ENCODE peak calls at places on chromosomes 16 and 17, in seven cellular contexts. One of them, this sample, is unnamed.

GRCh38 chr17:29758255-29758654 is 135.5 kb upstream of the CORO6 start:
- DNase-seq in stimulated activated CD4-positive, alpha-beta T cell treated with anti-CD3 and anti-CD28 coated beads, Interleukin-2, amount 100 ng/mL, for 48 hours: no peak
- DNase-seq in endothelial cell: no peak
- DNase-seq in T47D: no peak
- DNase-seq in RWPE1: no peak
- DNase-seq in activated T-helper 1 cell treated with anti-CD3 and anti-CD28 coated beads, Interleukin-2, amount 50 U/mL, for 16 hours: no peak
- DNase-seq in glutamatergic neuron: no peak
- DNase-seq in this sample: no peak

GRCh38 chr16:53014287-53014686 is 38.4 kb downstream of the CHD9NB start:
- DNase-seq in stimulated activated CD4-positive, alpha-beta T cell treated with anti-CD3 and anti-CD28 coated beads, Interleukin-2, amount 100 ng/mL, for 48 hours: no peak
- DNase-seq in endothelial cell: no peak
- DNase-seq in T47D: no peak
- DNase-seq in RWPE1: no peak
- DNase-seq in activated T-helper 1 cell treated with anti-CD3 and anti-CD28 coated beads, Interleukin-2, amount 50 U/mL, for 16 hours: no peak
- DNase-seq in glutamatergic neuron: no peak
- DNase-seq in this sample: no peak

GRCh38 chr17:29141484-29141835 is 38.7 kb downstream of the MYO18A start:
- DNase-seq in stimulated activated CD4-positive, alpha-beta T cell treated with anti-CD3 and anti-CD28 coated beads, Interleukin-2, amount 100 ng/mL, for 48 hours: no peak
- DNase-seq in endothelial cell: no peak
- DNase-seq in T47D: no peak
- DNase-seq in RWPE1: no peak
- DNase-seq in activated T-helper 1 cell treated with anti-CD3 and anti-CD28 coated beads, Interleukin-2, amount 50 U/mL, for 16 hours: no peak
- DNase-seq in glutamatergic neuron: peak
- DNase-seq in this sample: no peak

GRCh38 chr16:82317411-82318168 is 147.6 kb upstream of the MPHOSPH6 start:
- DNase-seq in stimulated activated CD4-positive, alpha-beta T cell treated with anti-CD3 and anti-CD28 coated beads, Interleukin-2, amount 100 ng/mL, for 48 hours: no peak
- DNase-seq in endothelial cell: no peak
- DNase-seq in T47D: peak
- DNase-seq in RWPE1: no peak
- DNase-seq in activated T-helper 1 cell treated with anti-CD3 and anti-CD28 coated beads, Interleukin-2, amount 50 U/mL, for 16 hours: no peak
- DNase-seq in glutamatergic neuron: no peak
- DNase-seq in this sample: no peak

GRCh38 chr17:56416682-56417351 is 176.7 kb upstream of the NOG start:
- DNase-seq in stimulated activated CD4-positive, alpha-beta T cell treated with anti-CD3 and anti-CD28 coated beads, Interleukin-2, amount 100 ng/mL, for 48 hours: no peak
- DNase-seq in endothelial cell: no peak
- DNase-seq in T47D: no peak
- DNase-seq in RWPE1: no peak
- DNase-seq in activated T-helper 1 cell treated with anti-CD3 and anti-CD28 coated beads, Interleukin-2, amount 50 U/mL, for 16 hours: no peak
- DNase-seq in glutamatergic neuron: no peak
- DNase-seq in this sample: no peak

GRCh38 chr17:28379814-28380571 is 8.5 kb downstream of the SARM1 start:
- DNase-seq in stimulated activated CD4-positive, alpha-beta T cell treated with anti-CD3 and anti-CD28 coated beads, Interleukin-2, amount 100 ng/mL, for 48 hours: no peak
- DNase-seq in endothelial cell: peak
- DNase-seq in T47D: no peak
- DNase-seq in RWPE1: peak
- DNase-seq in activated T-helper 1 cell treated with anti-CD3 and anti-CD28 coated beads, Interleukin-2, amount 50 U/mL, for 16 hours: no peak
- DNase-seq in glutamatergic neuron: no peak
- DNase-seq in this sample: no peak

GRCh38 chr16:3166505-3166886 is 21.5 kb upstream of the OR1F1 start:
- DNase-seq in stimulated activated CD4-positive, alpha-beta T cell treated with anti-CD3 and anti-CD28 coated beads, Interleukin-2, amount 100 ng/mL, for 48 hours: no peak
- DNase-seq in endothelial cell: no peak
- DNase-seq in T47D: no peak
- DNase-seq in RWPE1: no peak
- DNase-seq in activated T-helper 1 cell treated with anti-CD3 and anti-CD28 coated beads, Interleukin-2, amount 50 U/mL, for 16 hours: no peak
- DNase-seq in glutamatergic neuron: no peak
- DNase-seq in this sample: no peak

GRCh38 chr17:7056386-7056785 is 12.5 kb upstream of the SLC16A11 start:
- DNase-seq in stimulated activated CD4-positive, alpha-beta T cell treated with anti-CD3 and anti-CD28 coated beads, Interleukin-2, amount 100 ng/mL, for 48 hours: no peak
- DNase-seq in endothelial cell: no peak
- DNase-seq in T47D: no peak
- DNase-seq in RWPE1: no peak
- DNase-seq in activated T-helper 1 cell treated with anti-CD3 and anti-CD28 coated beads, Interleukin-2, amount 50 U/mL, for 16 hours: no peak
- DNase-seq in glutamatergic neuron: no peak
- DNase-seq in this sample: no peak

GRCh38 chr17:3167574-3167973 is 29.7 kb upstream of the OR1A2 start:
- DNase-seq in stimulated activated CD4-positive, alpha-beta T cell treated with anti-CD3 and anti-CD28 coated beads, Interleukin-2, amount 100 ng/mL, for 48 hours: no peak
- DNase-seq in endothelial cell: no peak
- DNase-seq in T47D: no peak
- DNase-seq in RWPE1: no peak
- DNase-seq in activated T-helper 1 cell treated with anti-CD3 and anti-CD28 coated beads, Interleukin-2, amount 50 U/mL, for 16 hours: no peak
- DNase-seq in glutamatergic neuron: no peak
- DNase-seq in this sample: no peak

GRCh38 chr17:259341-259976 is 78.0 kb upstream of the DOC2B start:
- DNase-seq in stimulated activated CD4-positive, alpha-beta T cell treated with anti-CD3 and anti-CD28 coated beads, Interleukin-2, amount 100 ng/mL, for 48 hours: no peak
- DNase-seq in endothelial cell: no peak
- DNase-seq in T47D: no peak
- DNase-seq in RWPE1: no peak
- DNase-seq in activated T-helper 1 cell treated with anti-CD3 and anti-CD28 coated beads, Interleukin-2, amount 50 U/mL, for 16 hours: no peak
- DNase-seq in glutamatergic neuron: no peak
- DNase-seq in this sample: no peak

GRCh38 chr16:64823676-64824075 is 298.2 kb downstream of the CDH11 start:
- DNase-seq in stimulated activated CD4-positive, alpha-beta T cell treated with anti-CD3 and anti-CD28 coated beads, Interleukin-2, amount 100 ng/mL, for 48 hours: no peak
- DNase-seq in endothelial cell: no peak
- DNase-seq in T47D: no peak
- DNase-seq in RWPE1: no peak
- DNase-seq in activated T-helper 1 cell treated with anti-CD3 and anti-CD28 coated beads, Interleukin-2, amount 50 U/mL, for 16 hours: no peak
- DNase-seq in glutamatergic neuron: peak
- DNase-seq in this sample: no peak

GRCh38 chr17:31513731-31514427 is 122.4 kb downstream of the RAB11FIP4 start:
- DNase-seq in stimulated activated CD4-positive, alpha-beta T cell treated with anti-CD3 and anti-CD28 coated beads, Interleukin-2, amount 100 ng/mL, for 48 hours: no peak
- DNase-seq in endothelial cell: no peak
- DNase-seq in T47D: no peak
- DNase-seq in RWPE1: no peak
- DNase-seq in activated T-helper 1 cell treated with anti-CD3 and anti-CD28 coated beads, Interleukin-2, amount 50 U/mL, for 16 hours: no peak
- DNase-seq in glutamatergic neuron: peak
- DNase-seq in this sample: no peak

GRCh38 chr16:3171181-3171854 is 16.7 kb upstream of the OR1F1 start:
- DNase-seq in stimulated activated CD4-positive, alpha-beta T cell treated with anti-CD3 and anti-CD28 coated beads, Interleukin-2, amount 100 ng/mL, for 48 hours: no peak
- DNase-seq in endothelial cell: no peak
- DNase-seq in T47D: no peak
- DNase-seq in RWPE1: no peak
- DNase-seq in activated T-helper 1 cell treated with anti-CD3 and anti-CD28 coated beads, Interleukin-2, amount 50 U/mL, for 16 hours: no peak
- DNase-seq in glutamatergic neuron: no peak
- DNase-seq in this sample: no peak

GRCh38 chr16:81018496-81018895 is 11.5 kb downstream of the CENPN start:
- DNase-seq in stimulated activated CD4-positive, alpha-beta T cell treated with anti-CD3 and anti-CD28 coated beads, Interleukin-2, amount 100 ng/mL, for 48 hours: no peak
- DNase-seq in endothelial cell: no peak
- DNase-seq in T47D: no peak
- DNase-seq in RWPE1: no peak
- DNase-seq in activated T-helper 1 cell treated with anti-CD3 and anti-CD28 coated beads, Interleukin-2, amount 50 U/mL, for 16 hours: no peak
- DNase-seq in glutamatergic neuron: no peak
- DNase-seq in this sample: no peak

GRCh38 chr16:30033270-30033669 is 2.2 kb upstream of the TLCD3B start:
- DNase-seq in stimulated activated CD4-positive, alpha-beta T cell treated with anti-CD3 and anti-CD28 coated beads, Interleukin-2, amount 100 ng/mL, for 48 hours: no peak
- DNase-seq in endothelial cell: no peak
- DNase-seq in T47D: no peak
- DNase-seq in RWPE1: no peak
- DNase-seq in activated T-helper 1 cell treated with anti-CD3 and anti-CD28 coated beads, Interleukin-2, amount 50 U/mL, for 16 hours: no peak
- DNase-seq in glutamatergic neuron: no peak
- DNase-seq in this sample: no peak

GRCh38 chr17:70984873-70985272 is 815.5 kb downstream of the KCNJ2 start:
- DNase-seq in stimulated activated CD4-positive, alpha-beta T cell treated with anti-CD3 and anti-CD28 coated beads, Interleukin-2, amount 100 ng/mL, for 48 hours: no peak
- DNase-seq in endothelial cell: no peak
- DNase-seq in T47D: no peak
- DNase-seq in RWPE1: no peak
- DNase-seq in activated T-helper 1 cell treated with anti-CD3 and anti-CD28 coated beads, Interleukin-2, amount 50 U/mL, for 16 hours: no peak
- DNase-seq in glutamatergic neuron: no peak
- DNase-seq in this sample: no peak

GRCh38 chr17:79203016-79203415 is 128.4 kb downstream of the ENGASE start:
- DNase-seq in stimulated activated CD4-positive, alpha-beta T cell treated with anti-CD3 and anti-CD28 coated beads, Interleukin-2, amount 100 ng/mL, for 48 hours: no peak
- DNase-seq in endothelial cell: no peak
- DNase-seq in T47D: no peak
- DNase-seq in RWPE1: no peak
- DNase-seq in activated T-helper 1 cell treated with anti-CD3 and anti-CD28 coated beads, Interleukin-2, amount 50 U/mL, for 16 hours: no peak
- DNase-seq in glutamatergic neuron: no peak
- DNase-seq in this sample: no peak

GRCh38 chr17:41424111-41424635 is at the start of gene KRT37:
- DNase-seq in stimulated activated CD4-positive, alpha-beta T cell treated with anti-CD3 and anti-CD28 coated beads, Interleukin-2, amount 100 ng/mL, for 48 hours: no peak
- DNase-seq in endothelial cell: no peak
- DNase-seq in T47D: no peak
- DNase-seq in RWPE1: no peak
- DNase-seq in activated T-helper 1 cell treated with anti-CD3 and anti-CD28 coated beads, Interleukin-2, amount 50 U/mL, for 16 hours: no peak
- DNase-seq in glutamatergic neuron: no peak
- DNase-seq in this sample: no peak

GRCh38 chr16:83253526-83253925 is 554.3 kb upstream of the HSBP1 start:
- DNase-seq in stimulated activated CD4-positive, alpha-beta T cell treated with anti-CD3 and anti-CD28 coated beads, Interleukin-2, amount 100 ng/mL, for 48 hours: no peak
- DNase-seq in endothelial cell: no peak
- DNase-seq in T47D: no peak
- DNase-seq in RWPE1: no peak
- DNase-seq in activated T-helper 1 cell treated with anti-CD3 and anti-CD28 coated beads, Interleukin-2, amount 50 U/mL, for 16 hours: no peak
- DNase-seq in glutamatergic neuron: no peak
- DNase-seq in this sample: no peak

GRCh38 chr16:4767872-4768548 is 1.0 kb upstream of the ZNF500 start:
- DNase-seq in stimulated activated CD4-positive, alpha-beta T cell treated with anti-CD3 and anti-CD28 coated beads, Interleukin-2, amount 100 ng/mL, for 48 hours: no peak
- DNase-seq in endothelial cell: no peak
- DNase-seq in T47D: no peak
- DNase-seq in RWPE1: no peak
- DNase-seq in activated T-helper 1 cell treated with anti-CD3 and anti-CD28 coated beads, Interleukin-2, amount 50 U/mL, for 16 hours: no peak
- DNase-seq in glutamatergic neuron: no peak
- DNase-seq in this sample: no peak

GRCh38 chr17:72706396-72706981 is 386.0 kb downstream of the SLC39A11 start:
- DNase-seq in stimulated activated CD4-positive, alpha-beta T cell treated with anti-CD3 and anti-CD28 coated beads, Interleukin-2, amount 100 ng/mL, for 48 hours: no peak
- DNase-seq in endothelial cell: no peak
- DNase-seq in T47D: peak
- DNase-seq in RWPE1: no peak
- DNase-seq in activated T-helper 1 cell treated with anti-CD3 and anti-CD28 coated beads, Interleukin-2, amount 50 U/mL, for 16 hours: no peak
- DNase-seq in glutamatergic neuron: no peak
- DNase-seq in this sample: no peak

GRCh38 chr17:27259356-27259755 is 34.6 kb upstream of the WSB1 start:
- DNase-seq in stimulated activated CD4-positive, alpha-beta T cell treated with anti-CD3 and anti-CD28 coated beads, Interleukin-2, amount 100 ng/mL, for 48 hours: no peak
- DNase-seq in endothelial cell: no peak
- DNase-seq in T47D: no peak
- DNase-seq in RWPE1: no peak
- DNase-seq in activated T-helper 1 cell treated with anti-CD3 and anti-CD28 coated beads, Interleukin-2, amount 50 U/mL, for 16 hours: no peak
- DNase-seq in glutamatergic neuron: no peak
- DNase-seq in this sample: no peak

GRCh38 chr17:32771396-32771795 is 105.5 kb downstream of the MYO1D start:
- DNase-seq in stimulated activated CD4-positive, alpha-beta T cell treated with anti-CD3 and anti-CD28 coated beads, Interleukin-2, amount 100 ng/mL, for 48 hours: no peak
- DNase-seq in endothelial cell: no peak
- DNase-seq in T47D: no peak
- DNase-seq in RWPE1: peak
- DNase-seq in activated T-helper 1 cell treated with anti-CD3 and anti-CD28 coated beads, Interleukin-2, amount 50 U/mL, for 16 hours: no peak
- DNase-seq in glutamatergic neuron: no peak
- DNase-seq in this sample: no peak

GRCh38 chr16:72195609-72196008 is 23.7 kb upstream of the PMFBP1 start:
- DNase-seq in stimulated activated CD4-positive, alpha-beta T cell treated with anti-CD3 and anti-CD28 coated beads, Interleukin-2, amount 100 ng/mL, for 48 hours: no peak
- DNase-seq in endothelial cell: peak
- DNase-seq in T47D: no peak
- DNase-seq in RWPE1: no peak
- DNase-seq in activated T-helper 1 cell treated with anti-CD3 and anti-CD28 coated beads, Interleukin-2, amount 50 U/mL, for 16 hours: no peak
- DNase-seq in glutamatergic neuron: peak
- DNase-seq in this sample: no peak

GRCh38 chr17:80653856-80654255 is 109.2 kb downstream of the RPTOR start:
- DNase-seq in stimulated activated CD4-positive, alpha-beta T cell treated with anti-CD3 and anti-CD28 coated beads, Interleukin-2, amount 100 ng/mL, for 48 hours: no peak
- DNase-seq in endothelial cell: no peak
- DNase-seq in T47D: no peak
- DNase-seq in RWPE1: no peak
- DNase-seq in activated T-helper 1 cell treated with anti-CD3 and anti-CD28 coated beads, Interleukin-2, amount 50 U/mL, for 16 hours: no peak
- DNase-seq in glutamatergic neuron: no peak
- DNase-seq in this sample: no peak

GRCh38 chr16:454397-454940 is 29.0 kb downstream of the RAB11FIP3 start:
- DNase-seq in stimulated activated CD4-positive, alpha-beta T cell treated with anti-CD3 and anti-CD28 coated beads, Interleukin-2, amount 100 ng/mL, for 48 hours: no peak
- DNase-seq in endothelial cell: no peak
- DNase-seq in T47D: no peak
- DNase-seq in RWPE1: no peak
- DNase-seq in activated T-helper 1 cell treated with anti-CD3 and anti-CD28 coated beads, Interleukin-2, amount 50 U/mL, for 16 hours: no peak
- DNase-seq in glutamatergic neuron: no peak
- DNase-seq in this sample: no peak

This sample was measured in thoracic aorta.